ENCODE peak calls at places on chromosomes 1 and 21, in eight cellular contexts. One of them, this sample, is unnamed.
A peak's percentile ranks its signal among the peaks of the same experiment; 100 is the strongest.

GRCh38 chr1:57770236-57770635 is 346.4 kb upstream of the DAB1 start:
- DNase-seq in SK-N-SH: no peak
- DNase-seq in Panc1: no peak
- DNase-seq in uterus: no peak
- DNase-seq in WERI-Rb-1: no peak
- DNase-seq in CD4-positive, alpha-beta T cell: no peak
- DNase-seq in AG04450: no peak
- DNase-seq in left ventricle myocardium inferior: no peak
- DNase-seq in this sample: no peak

GRCh38 chr21:42157606-42158310 is 61.2 kb upstream of the ABCG1 start:
- DNase-seq in SK-N-SH: no peak
- DNase-seq in Panc1: no peak
- DNase-seq in uterus: no peak
- DNase-seq in WERI-Rb-1: no peak
- DNase-seq in CD4-positive, alpha-beta T cell: no peak
- DNase-seq in AG04450: no peak
- DNase-seq in left ventricle myocardium inferior: no peak
- DNase-seq in this sample: no peak

GRCh38 chr1:48019714-48020315 is 22.6 kb upstream of the TRABD2B start:
- DNase-seq in SK-N-SH: no peak
- DNase-seq in Panc1: no peak
- DNase-seq in uterus: peak; percentile 51
- DNase-seq in WERI-Rb-1: no peak
- DNase-seq in CD4-positive, alpha-beta T cell: no peak
- DNase-seq in AG04450: no peak
- DNase-seq in left ventricle myocardium inferior: peak; percentile 45
- DNase-seq in this sample: peak; percentile 79

GRCh38 chr1:155309423-155310021 is 856 bp downstream of the FDPS start:
- DNase-seq in SK-N-SH: peak; percentile 48
- DNase-seq in Panc1: no peak
- DNase-seq in uterus: peak; percentile 30
- DNase-seq in WERI-Rb-1: no peak
- DNase-seq in CD4-positive, alpha-beta T cell: no peak
- DNase-seq in AG04450: no peak
- DNase-seq in left ventricle myocardium inferior: peak; percentile 33
- DNase-seq in this sample: no peak

GRCh38 chr1:164772635-164773034 is 213.7 kb downstream of the PBX1 start:
- DNase-seq in SK-N-SH: no peak
- DNase-seq in Panc1: no peak
- DNase-seq in uterus: peak; percentile 69
- DNase-seq in WERI-Rb-1: no peak
- DNase-seq in CD4-positive, alpha-beta T cell: no peak
- DNase-seq in AG04450: peak; percentile 74
- DNase-seq in left ventricle myocardium inferior: peak; percentile 53
- DNase-seq in this sample: peak; percentile 77

GRCh38 chr1:115665746-115666145 is 24.0 kb downstream of the VANGL1 start:
- DNase-seq in SK-N-SH: no peak
- DNase-seq in Panc1: no peak
- DNase-seq in uterus: no peak
- DNase-seq in WERI-Rb-1: no peak
- DNase-seq in CD4-positive, alpha-beta T cell: no peak
- DNase-seq in AG04450: no peak
- DNase-seq in left ventricle myocardium inferior: no peak
- DNase-seq in this sample: no peak

GRCh38 chr1:78415165-78415564 is 75.6 kb upstream of the PTGFR start:
- DNase-seq in SK-N-SH: no peak
- DNase-seq in Panc1: no peak
- DNase-seq in uterus: no peak
- DNase-seq in WERI-Rb-1: no peak
- DNase-seq in CD4-positive, alpha-beta T cell: no peak
- DNase-seq in AG04450: no peak
- DNase-seq in left ventricle myocardium inferior: no peak
- DNase-seq in this sample: no peak

GRCh38 chr1:205183676-205184335 is 27.7 kb downstream of the DSTYK start:
- DNase-seq in SK-N-SH: no peak
- DNase-seq in Panc1: no peak
- DNase-seq in uterus: no peak
- DNase-seq in WERI-Rb-1: no peak
- DNase-seq in CD4-positive, alpha-beta T cell: no peak
- DNase-seq in AG04450: peak; percentile 20
- DNase-seq in left ventricle myocardium inferior: no peak
- DNase-seq in this sample: no peak

GRCh38 chr1:5245348-5245747 is 590.9 kb downstream of the AJAP1 start:
- DNase-seq in SK-N-SH: no peak
- DNase-seq in Panc1: no peak
- DNase-seq in uterus: no peak
- DNase-seq in WERI-Rb-1: no peak
- DNase-seq in CD4-positive, alpha-beta T cell: no peak
- DNase-seq in AG04450: no peak
- DNase-seq in left ventricle myocardium inferior: no peak
- DNase-seq in this sample: no peak

GRCh38 chr1:12674358-12674757 is 30.5 kb downstream of the AADACL4 start:
- DNase-seq in SK-N-SH: no peak
- DNase-seq in Panc1: no peak
- DNase-seq in uterus: no peak
- DNase-seq in WERI-Rb-1: no peak
- DNase-seq in CD4-positive, alpha-beta T cell: no peak
- DNase-seq in AG04450: no peak
- DNase-seq in left ventricle myocardium inferior: no peak
- DNase-seq in this sample: no peak

GRCh38 chr1:218299416-218299815 is 14.3 kb downstream of the RRP15 start:
- DNase-seq in SK-N-SH: no peak
- DNase-seq in Panc1: no peak
- DNase-seq in uterus: no peak
- DNase-seq in WERI-Rb-1: no peak
- DNase-seq in CD4-positive, alpha-beta T cell: no peak
- DNase-seq in AG04450: peak; percentile 51
- DNase-seq in left ventricle myocardium inferior: no peak
- DNase-seq in this sample: no peak

GRCh38 chr1:59408608-59409007 is 111.7 kb downstream of the FGGY start:
- DNase-seq in SK-N-SH: no peak
- DNase-seq in Panc1: no peak
- DNase-seq in uterus: no peak
- DNase-seq in WERI-Rb-1: no peak
- DNase-seq in CD4-positive, alpha-beta T cell: no peak
- DNase-seq in AG04450: no peak
- DNase-seq in left ventricle myocardium inferior: no peak
- DNase-seq in this sample: no peak

GRCh38 chr1:231420299-231420958 is 1.7 kb downstream of the EGLN1 start:
- DNase-seq in SK-N-SH: peak; percentile 12
- DNase-seq in Panc1: no peak
- DNase-seq in uterus: no peak
- DNase-seq in WERI-Rb-1: no peak
- DNase-seq in CD4-positive, alpha-beta T cell: no peak
- DNase-seq in AG04450: no peak
- DNase-seq in left ventricle myocardium inferior: no peak
- DNase-seq in this sample: no peak

GRCh38 chr21:46214478-46215340 is 13.9 kb downstream of the LSS start:
- DNase-seq in SK-N-SH: no peak
- DNase-seq in Panc1: no peak
- DNase-seq in uterus: peak; percentile 9
- DNase-seq in WERI-Rb-1: no peak
- DNase-seq in CD4-positive, alpha-beta T cell: no peak
- DNase-seq in AG04450: no peak
- DNase-seq in left ventricle myocardium inferior: no peak
- DNase-seq in this sample: no peak

GRCh38 chr1:84619383-84620093 is 45.3 kb upstream of the CTBS start:
- DNase-seq in SK-N-SH: peak; percentile 74
- DNase-seq in Panc1: no peak
- DNase-seq in uterus: no peak
- DNase-seq in WERI-Rb-1: no peak
- DNase-seq in CD4-positive, alpha-beta T cell: no peak
- DNase-seq in AG04450: no peak
- DNase-seq in left ventricle myocardium inferior: no peak
- DNase-seq in this sample: no peak

GRCh38 chr1:60875139-60875538 is 207.2 kb upstream of the NFIA start:
- DNase-seq in SK-N-SH: no peak
- DNase-seq in Panc1: no peak
- DNase-seq in uterus: no peak
- DNase-seq in WERI-Rb-1: no peak
- DNase-seq in CD4-positive, alpha-beta T cell: no peak
- DNase-seq in AG04450: no peak
- DNase-seq in left ventricle myocardium inferior: no peak
- DNase-seq in this sample: no peak

GRCh38 chr1:20603473-20604464 is 14.9 kb downstream of the CDA start:
- DNase-seq in SK-N-SH: no peak
- DNase-seq in Panc1: no peak
- DNase-seq in uterus: no peak
- DNase-seq in WERI-Rb-1: no peak
- DNase-seq in CD4-positive, alpha-beta T cell: no peak
- DNase-seq in AG04450: peak; percentile 65
- DNase-seq in left ventricle myocardium inferior: no peak
- DNase-seq in this sample: no peak

GRCh38 chr1:210754931-210755670 is 378.8 kb downstream of the KCNH1 start:
- DNase-seq in SK-N-SH: peak; percentile 36
- DNase-seq in Panc1: no peak
- DNase-seq in uterus: no peak
- DNase-seq in WERI-Rb-1: peak; percentile 83
- DNase-seq in CD4-positive, alpha-beta T cell: no peak
- DNase-seq in AG04450: no peak
- DNase-seq in left ventricle myocardium inferior: no peak
- DNase-seq in this sample: no peak

GRCh38 chr1:50427086-50427817 is 4.0 kb upstream of the DMRTA2 start:
- DNase-seq in SK-N-SH: peak; percentile 58
- DNase-seq in Panc1: no peak
- DNase-seq in uterus: no peak
- DNase-seq in WERI-Rb-1: no peak
- DNase-seq in CD4-positive, alpha-beta T cell: no peak
- DNase-seq in AG04450: no peak
- DNase-seq in left ventricle myocardium inferior: no peak
- DNase-seq in this sample: no peak

GRCh38 chr1:197441990-197442389 is 173.9 kb downstream of the CRB1 start:
- DNase-seq in SK-N-SH: no peak
- DNase-seq in Panc1: no peak
- DNase-seq in uterus: no peak
- DNase-seq in WERI-Rb-1: no peak
- DNase-seq in CD4-positive, alpha-beta T cell: no peak
- DNase-seq in AG04450: peak; percentile 16
- DNase-seq in left ventricle myocardium inferior: peak; percentile 54
- DNase-seq in this sample: no peak

GRCh38 chr1:164660415-164661174 is 101.6 kb downstream of the PBX1 start:
- DNase-seq in SK-N-SH: no peak
- DNase-seq in Panc1: no peak
- DNase-seq in uterus: no peak
- DNase-seq in WERI-Rb-1: no peak
- DNase-seq in CD4-positive, alpha-beta T cell: no peak
- DNase-seq in AG04450: no peak
- DNase-seq in left ventricle myocardium inferior: no peak
- DNase-seq in this sample: no peak

GRCh38 chr21:25639922-25640670 is 1.0 kb downstream of the JAM2 start:
- DNase-seq in SK-N-SH: peak; percentile 73
- DNase-seq in Panc1: no peak
- DNase-seq in uterus: peak; percentile 38
- DNase-seq in WERI-Rb-1: peak; percentile 80
- DNase-seq in CD4-positive, alpha-beta T cell: no peak
- DNase-seq in AG04450: no peak
- DNase-seq in left ventricle myocardium inferior: peak; percentile 38
- DNase-seq in this sample: peak; percentile 65

GRCh38 chr1:118081387-118081786 is 103.6 kb downstream of the SPAG17 start:
- DNase-seq in SK-N-SH: no peak
- DNase-seq in Panc1: no peak
- DNase-seq in uterus: no peak
- DNase-seq in WERI-Rb-1: no peak
- DNase-seq in CD4-positive, alpha-beta T cell: no peak
- DNase-seq in AG04450: no peak
- DNase-seq in left ventricle myocardium inferior: no peak
- DNase-seq in this sample: no peak

GRCh38 chr21:35048183-35048601 is 910 bp downstream of the RUNX1 start:
- DNase-seq in SK-N-SH: peak; percentile 72
- DNase-seq in Panc1: no peak
- DNase-seq in uterus: no peak
- DNase-seq in WERI-Rb-1: no peak
- DNase-seq in CD4-positive, alpha-beta T cell: no peak
- DNase-seq in AG04450: no peak
- DNase-seq in left ventricle myocardium inferior: no peak
- DNase-seq in this sample: peak; percentile 69

GRCh38 chr21:32819702-32820101 is 48.1 kb upstream of the PAXBP1 start:
- DNase-seq in SK-N-SH: no peak
- DNase-seq in Panc1: no peak
- DNase-seq in uterus: peak; percentile 52
- DNase-seq in WERI-Rb-1: no peak
- DNase-seq in CD4-positive, alpha-beta T cell: no peak
- DNase-seq in AG04450: peak; percentile 54
- DNase-seq in left ventricle myocardium inferior: no peak
- DNase-seq in this sample: peak; percentile 61

GRCh38 chr1:23421752-23422312 is 2.7 kb downstream of the TCEA3 start:
- DNase-seq in SK-N-SH: peak; percentile 45
- DNase-seq in Panc1: no peak
- DNase-seq in uterus: no peak
- DNase-seq in WERI-Rb-1: no peak
- DNase-seq in CD4-positive, alpha-beta T cell: no peak
- DNase-seq in AG04450: peak; percentile 82
- DNase-seq in left ventricle myocardium inferior: no peak
- DNase-seq in this sample: no peak
- TF ChIP-seq CTCF in SK-N-SH: peak; percentile 22
- TF ChIP-seq CTCF in Panc1: no peak
- TF ChIP-seq CTCF in uterus: no peak
- TF ChIP-seq CTCF in WERI-Rb-1: no peak
- TF ChIP-seq CTCF in CD4-positive, alpha-beta T cell: no peak
- TF ChIP-seq CTCF in AG04450: peak; percentile 45
- TF ChIP-seq CTCF in left ventricle myocardium inferior: peak; percentile 29
- TF ChIP-seq CTCF in this sample: no peak

GRCh38 chr1:89262643-89263042 is 10.0 kb downstream of the GBP5 start:
- DNase-seq in SK-N-SH: no peak
- DNase-seq in Panc1: no peak
- DNase-seq in uterus: no peak
- DNase-seq in WERI-Rb-1: no peak
- DNase-seq in CD4-positive, alpha-beta T cell: no peak
- DNase-seq in AG04450: no peak
- DNase-seq in left ventricle myocardium inferior: no peak
- DNase-seq in this sample: no peak
- H3K27ac ChIP-seq in SK-N-SH: no peak overlapping the region
- H3K27ac ChIP-seq in Panc1: no peak overlapping the region
- H3K27ac ChIP-seq in uterus: peak overlapping the region; percentile 41
- H3K27ac ChIP-seq in WERI-Rb-1: no peak overlapping the region
- H3K27ac ChIP-seq in CD4-positive, alpha-beta T cell: no peak overlapping the region
- H3K27ac ChIP-seq in AG04450: no peak overlapping the region
- H3K27ac ChIP-seq in left ventricle myocardium inferior: peak overlapping the region; percentile 66
- H3K27ac ChIP-seq in this sample: no peak overlapping the region

GRCh38 chr1:113678159-113678469 is 81.2 kb downstream of the PHTF1 start:
- DNase-seq in SK-N-SH: no peak
- DNase-seq in Panc1: no peak
- DNase-seq in uterus: no peak
- DNase-seq in WERI-Rb-1: no peak
- DNase-seq in CD4-positive, alpha-beta T cell: no peak
- DNase-seq in AG04450: no peak
- DNase-seq in left ventricle myocardium inferior: no peak
- DNase-seq in this sample: no peak
- TF ChIP-seq CTCF in SK-N-SH: no peak
- TF ChIP-seq CTCF in Panc1: peak; percentile 11
- TF ChIP-seq CTCF in uterus: no peak
- TF ChIP-seq CTCF in WERI-Rb-1: no peak
- TF ChIP-seq CTCF in CD4-positive, alpha-beta T cell: peak; percentile 19
- TF ChIP-seq CTCF in AG04450: no peak
- TF ChIP-seq CTCF in left ventricle myocardium inferior: no peak
- TF ChIP-seq CTCF in this sample: no peak

GRCh38 chr1:172154571-172154970 is 265.9 kb upstream of the C1orf105 start:
- DNase-seq in SK-N-SH: no peak
- DNase-seq in Panc1: peak; percentile 42
- DNase-seq in uterus: no peak
- DNase-seq in WERI-Rb-1: no peak
- DNase-seq in CD4-positive, alpha-beta T cell: no peak
- DNase-seq in AG04450: no peak
- DNase-seq in left ventricle myocardium inferior: no peak
- DNase-seq in this sample: no peak
- H3K27ac ChIP-seq in SK-N-SH: peak overlapping the region; percentile 89
- H3K27ac ChIP-seq in Panc1: peak overlapping the region; percentile 64
- H3K27ac ChIP-seq in uterus: peak overlapping the region; percentile 24
- H3K27ac ChIP-seq in WERI-Rb-1: no peak overlapping the region
- H3K27ac ChIP-seq in CD4-positive, alpha-beta T cell: no peak overlapping the region
- H3K27ac ChIP-seq in AG04450: no peak overlapping the region
- H3K27ac ChIP-seq in left ventricle myocardium inferior: peak overlapping the region; percentile 63
- H3K27ac ChIP-seq in this sample: no peak overlapping the region